ENCODE peak calls at places on chromosomes 7 and 10, in seven cellular contexts. F, D, S, U, R, P and Y are unnamed samples.

GRCh38 chr7:23471090-23471859 is 984 bp upstream of the IGF2BP3 start:
- DNase-seq in R (peak), P (peak), S (peak), F (no peak), U (peak), D (peak), Y (peak)

GRCh38 chr10:114179148-114179547 is at the start of gene TDRD1:
- DNase-seq in S (no peak), P (no peak), R (no peak), D (no peak), U (no peak), F (no peak), Y (no peak)

GRCh38 chr7:76060842-76061241 is 12.9 kb downstream of the MDH2 start:
- DNase-seq in S (no peak), D (no peak), F (peak), R (no peak), P (no peak), U (no peak), Y (no peak)

GRCh38 chr10:117830832-117831231 is 215.9 kb downstream of the RAB11FIP2 start:
- DNase-seq in D (no peak), P (no peak), R (peak), S (no peak), F (no peak), U (no peak), Y (no peak)

GRCh38 chr10:72010234-72010992 is 46.2 kb downstream of the CHST3 start:
- DNase-seq in F (no peak), S (no peak), D (no peak), R (no peak), P (no peak), U (no peak), Y (no peak)

GRCh38 chr10:13987472-13987871 is 343.3 kb downstream of the FRMD4A start:
- DNase-seq in P (peak), F (no peak), D (no peak), U (no peak), S (no peak), R (no peak), Y (no peak)

GRCh38 chr7:69598081-69598486 is at the start of gene AUTS2:
- DNase-seq in D (peak), R (peak), U (peak), S (peak), F (peak), P (peak), Y (peak)

GRCh38 chr7:44489955-44490350 is 505 bp downstream of the NUDCD3 start:
- DNase-seq in U (no peak), R (peak), D (no peak), P (no peak), F (peak), S (no peak), Y (no peak)

GRCh38 chr7:105030447-105030846 is 16.4 kb downstream of the KMT2E start:
- DNase-seq in F (no peak), S (no peak), R (no peak), U (no peak), P (no peak), D (no peak), Y (no peak)

GRCh38 chr10:99859585-99859984 is 77.1 kb downstream of the ABCC2 start:
- DNase-seq in R (no peak), D (no peak), U (no peak), P (peak), S (peak), F (no peak), Y (no peak)

GRCh38 chr7:18583305-18583704 is 87.8 kb downstream of the HDAC9 start:
- DNase-seq in D (no peak), S (no peak), R (no peak), P (no peak), F (no peak), U (no peak), Y (no peak)

GRCh38 chr10:73967022-73967429 is 30.9 kb upstream of the VCL start:
- DNase-seq in R (no peak), U (no peak), S (no peak), D (no peak), F (no peak), P (no peak), Y (no peak)

GRCh38 chr10:132705173-132705572 is 80.8 kb downstream of the NKX6-2 start:
- DNase-seq in S (no peak), R (no peak), D (no peak), F (peak), U (peak), P (no peak), Y (no peak)

GRCh38 chr7:126394406-126394805 is 858.3 kb downstream of the GRM8 start:
- DNase-seq in S (no peak), P (no peak), D (no peak), U (peak), F (no peak), R (no peak), Y (no peak)

GRCh38 chr10:29150010-29150409 is 138.9 kb upstream of the LYZL1 start:
- DNase-seq in S (no peak), U (no peak), D (no peak), F (peak), R (no peak), P (peak), Y (no peak)

GRCh38 chr10:129935102-129935860 is 28.8 kb downstream of the EBF3 start:
- DNase-seq in R (no peak), P (no peak), U (peak), S (no peak), D (no peak), F (no peak), Y (no peak)

GRCh38 chr10:113459672-113460280 is 93.1 kb upstream of the HABP2 start:
- DNase-seq in U (no peak), P (no peak), S (no peak), D (no peak), R (no peak), F (no peak), Y (no peak)

GRCh38 chr10:59856104-59856503 is 50.3 kb downstream of the CCDC6 start:
- DNase-seq in U (no peak), F (no peak), R (no peak), P (no peak), S (no peak), D (no peak), Y (no peak)

GRCh38 chr10:8100366-8100765 is 45.9 kb downstream of the GATA3 start:
- DNase-seq in D (no peak), P (no peak), R (no peak), U (no peak), S (no peak), F (no peak), Y (no peak)

GRCh38 chr10:8105932-8106331 is 51.4 kb downstream of the GATA3 start:
- DNase-seq in R (no peak), S (no peak), D (no peak), F (no peak), P (no peak), U (no peak), Y (no peak)

GRCh38 chr10:8102708-8103401 is 48.4 kb downstream of the GATA3 start:
- DNase-seq in F (no peak), U (peak), R (no peak), S (no peak), P (no peak), D (no peak), Y (no peak)

GRCh38 chr10:8103543-8103942 is 49.1 kb downstream of the GATA3 start:
- DNase-seq in S (no peak), D (no peak), U (no peak), F (no peak), P (no peak), R (no peak), Y (no peak)

GRCh38 chr10:8104005-8104404 is 49.5 kb downstream of the GATA3 start:
- DNase-seq in R (no peak), S (no peak), F (no peak), U (no peak), D (no peak), P (no peak), Y (no peak)
- TF ChIP-seq POLR2A in R (no peak), S (no peak), F (no peak), U (no peak), D (no peak), P (no peak), Y (no peak)

DNA sequence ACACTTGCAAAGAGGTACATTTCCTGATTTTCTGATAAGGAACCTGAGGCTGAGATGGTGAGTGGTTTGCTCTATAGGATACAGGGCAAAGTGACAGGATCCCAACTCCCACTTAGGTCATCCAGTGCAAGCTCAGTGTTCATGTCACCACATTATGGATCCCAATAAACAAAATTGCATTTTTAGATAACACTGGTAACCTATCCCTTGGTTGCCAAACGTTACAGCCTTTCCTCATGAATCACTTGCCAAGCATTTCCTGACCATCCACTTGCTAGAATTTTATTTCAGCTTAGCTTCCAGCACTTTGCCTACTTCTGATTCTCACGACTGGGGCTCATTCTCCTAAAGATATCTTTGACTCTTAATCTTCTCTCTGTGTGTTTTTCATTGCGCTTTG is 131.4 kb upstream of the ODAD2 start:
- DNase-seq in D (no peak), P (peak), S (no peak), F (no peak), U (no peak), R (no peak), Y (no peak)
- TF ChIP-seq POLR2AphosphoS5 in D (no peak), P (peak), S (no peak), F (no peak), U (no peak), R (no peak), Y (no peak)

DNA sequence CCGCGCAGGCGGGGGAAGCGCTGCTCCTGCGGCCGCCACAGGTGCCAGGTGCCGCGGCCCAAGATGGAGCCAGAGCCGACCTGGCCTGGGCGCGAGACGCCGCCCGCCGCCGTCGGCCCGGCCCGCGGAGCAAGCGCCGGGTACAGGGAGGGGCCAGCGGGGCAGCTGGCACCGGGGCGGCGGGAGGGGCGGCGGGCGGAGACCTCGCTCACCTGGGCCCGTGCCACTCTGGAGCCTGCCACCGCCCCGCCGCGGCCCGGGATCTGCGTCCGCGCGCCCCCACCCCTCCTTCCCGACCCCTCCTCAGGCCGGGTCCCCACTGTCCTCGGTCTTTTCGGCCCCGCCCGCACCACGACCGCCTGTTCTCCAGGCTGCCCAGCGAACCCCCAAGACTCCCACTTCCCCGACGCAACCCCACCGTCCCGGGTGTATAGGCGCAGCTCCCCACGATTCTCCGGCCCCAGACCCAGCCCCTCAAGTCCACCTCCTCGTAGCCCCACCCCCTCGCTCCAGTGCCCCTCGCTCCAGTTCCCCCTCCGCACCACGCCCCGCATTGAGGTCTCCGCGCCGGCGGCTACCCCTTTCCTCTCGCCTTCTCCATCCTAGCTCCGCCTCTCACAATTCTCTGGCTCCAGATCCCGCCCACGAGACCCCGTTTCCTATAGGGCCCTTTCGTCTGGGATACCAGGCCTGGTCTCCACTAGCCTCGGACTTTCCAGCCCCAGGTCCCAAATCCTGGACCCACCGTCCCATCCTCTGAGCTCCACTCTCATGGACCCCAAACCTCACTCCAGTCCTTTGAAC is at the start of gene GPRIN2:
- DNase-seq in D (no peak), U (peak), P (no peak), S (no peak), F (peak), R (peak), Y (no peak)
- TF ChIP-seq POLR2A in D (no peak), U (no peak), P (no peak), S (no peak), F (no peak), R (no peak), Y (no peak)

GRCh38 chr10:79355420-79356010 is 8.2 kb downstream of the PPIF start:
- DNase-seq in U (no peak), R (no peak), F (no peak), D (no peak), P (no peak), S (no peak), Y (no peak)

GRCh38 chr10:79354615-79355014 is 7.3 kb downstream of the PPIF start:
- DNase-seq in D (no peak), S (no peak), F (no peak), U (no peak), P (no peak), R (no peak), Y (no peak)

GRCh38 chr10:79353726-79354125 is 6.5 kb downstream of the PPIF start:
- DNase-seq in U (no peak), P (no peak), R (no peak), D (no peak), S (no peak), F (no peak), Y (no peak)

GRCh38 chr10:79353000-79353406 is 5.7 kb downstream of the PPIF start:
- DNase-seq in P (no peak), S (no peak), D (no peak), U (no peak), R (no peak), F (no peak), Y (no peak)

DNA sequence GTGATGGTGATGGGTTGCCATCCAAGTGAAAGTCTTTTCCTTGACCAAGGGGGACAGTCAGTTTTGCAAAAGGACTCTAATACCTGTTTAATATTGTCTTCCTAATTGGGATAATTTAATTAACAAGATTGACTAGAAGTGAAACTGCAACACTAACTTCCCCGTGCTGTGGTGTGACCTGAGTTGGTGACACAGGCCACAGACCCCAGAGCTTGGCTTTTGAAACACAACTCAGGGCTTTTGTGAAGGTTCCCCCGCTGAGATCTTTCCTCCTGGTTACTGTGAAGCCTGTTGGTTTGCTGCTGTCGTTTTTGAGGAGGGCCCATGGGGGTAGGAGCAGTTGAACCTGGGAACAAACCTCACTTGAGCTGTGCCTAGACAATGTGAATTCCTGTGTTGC is 6.9 kb downstream of the PPIF start:
- DNase-seq in F (no peak), P (no peak), U (no peak), S (no peak), R (no peak), D (no peak), Y (no peak)
- TF ChIP-seq POLR2AphosphoS5 in F (no peak), P (no peak), U (no peak), S (no peak), R (no peak), D (peak), Y (peak)

GRCh38 chr10:104254493-104255243 is at the start of gene GSTO1:
- DNase-seq in F (peak), U (peak), R (peak), P (peak), S (peak), D (peak), Y (peak)

GRCh38 chr10:104257235-104257634 is 2.5 kb downstream of the GSTO1 start:
- DNase-seq in D (no peak), S (no peak), P (no peak), F (no peak), U (no peak), R (no peak), Y (no peak)

GRCh38 chr10:104256335-104257080 is 1.8 kb downstream of the GSTO1 start:
- DNase-seq in R (no peak), P (peak), D (no peak), F (no peak), U (no peak), S (peak), Y (no peak)

GRCh38 chr10:104253576-104254410 is 899 bp upstream of the GSTO1 start:
- DNase-seq in D (no peak), P (no peak), U (no peak), S (peak), R (no peak), F (no peak), Y (no peak)

GRCh38 chr10:104255244-104255981 is 721 bp downstream of the GSTO1 start:
- DNase-seq in P (peak), F (no peak), S (peak), U (no peak), R (peak), D (no peak), Y (no peak)
- TF ChIP-seq POLR2A in P (peak), F (no peak), S (peak), U (no peak), R (peak), D (no peak), Y (no peak)

GRCh38 chr7:150338166-150338829 is 3.1 kb downstream of the RARRES2 start:
- DNase-seq in R (no peak), F (no peak), U (no peak), S (no peak), D (no peak), P (no peak), Y (no peak)
- TF ChIP-seq POLR2AphosphoS5 in R (no peak), F (no peak), U (no peak), S (peak), D (no peak), P (no peak), Y (no peak)